ENCODE peak calls at places on chromosomes 5 and 9, in six cellular contexts. G, O, I, M, E and L are unnamed samples.

GRCh38 chr9:6584881-6585597 is 60.5 kb downstream of the GLDC start:
- DNase-seq in M (peak), G (no peak), O (peak), I (no peak), E (no peak), L (peak)

GRCh38 chr5:51960617-51961115 is 577.4 kb downstream of the ISL1 start:
- DNase-seq in O (no peak), I (no peak), E (no peak), M (peak), G (no peak), L (peak)

GRCh38 chr5:173671121-173671949 is 54.9 kb upstream of the BOD1 start:
- DNase-seq in G (no peak), O (peak), E (peak), M (no peak), I (no peak), L (no peak)

GRCh38 chr9:27888661-27889295 is 315.5 kb upstream of the C9orf72 start:
- DNase-seq in G (no peak), M (no peak), I (no peak), O (no peak), E (peak), L (peak)

GRCh38 chr9:135217836-135218235 is 130.4 kb downstream of the OLFM1 start:
- DNase-seq in G (no peak), I (no peak), E (peak), M (no peak), O (no peak), L (no peak)

GRCh38 chr5:153122416-153122815 is 368.1 kb upstream of the GRIA1 start:
- DNase-seq in O (no peak), M (no peak), I (no peak), E (no peak), G (no peak), L (no peak)

GRCh38 chr9:133597316-133597957 is 11.8 kb downstream of the FAM163B start:
- DNase-seq in E (no peak), M (no peak), G (no peak), I (no peak), O (no peak), L (peak)

GRCh38 chr9:90022474-90022873 is 417.7 kb downstream of the GADD45G start:
- DNase-seq in O (no peak), G (peak), I (no peak), M (no peak), E (no peak), L (peak)

GRCh38 chr5:62779010-62779422 is 200.4 kb downstream of the LRRC70 start:
- DNase-seq in G (no peak), I (peak), M (peak), E (no peak), O (peak), L (peak)

GRCh38 chr5:147361441-147362175 is 126.8 kb downstream of the STK32A start:
- DNase-seq in G (no peak), O (no peak), E (no peak), I (no peak), M (no peak), L (no peak)

GRCh38 chr5:55771175-55771655 is 33.4 kb downstream of the DDX4 start:
- DNase-seq in O (no peak), I (no peak), E (no peak), M (no peak), G (no peak), L (no peak)

GRCh38 chr9:136086213-136086881 is 8.7 kb downstream of the NACC2 start:
- DNase-seq in O (no peak), E (peak), M (no peak), I (no peak), G (no peak), L (no peak)

DNA sequence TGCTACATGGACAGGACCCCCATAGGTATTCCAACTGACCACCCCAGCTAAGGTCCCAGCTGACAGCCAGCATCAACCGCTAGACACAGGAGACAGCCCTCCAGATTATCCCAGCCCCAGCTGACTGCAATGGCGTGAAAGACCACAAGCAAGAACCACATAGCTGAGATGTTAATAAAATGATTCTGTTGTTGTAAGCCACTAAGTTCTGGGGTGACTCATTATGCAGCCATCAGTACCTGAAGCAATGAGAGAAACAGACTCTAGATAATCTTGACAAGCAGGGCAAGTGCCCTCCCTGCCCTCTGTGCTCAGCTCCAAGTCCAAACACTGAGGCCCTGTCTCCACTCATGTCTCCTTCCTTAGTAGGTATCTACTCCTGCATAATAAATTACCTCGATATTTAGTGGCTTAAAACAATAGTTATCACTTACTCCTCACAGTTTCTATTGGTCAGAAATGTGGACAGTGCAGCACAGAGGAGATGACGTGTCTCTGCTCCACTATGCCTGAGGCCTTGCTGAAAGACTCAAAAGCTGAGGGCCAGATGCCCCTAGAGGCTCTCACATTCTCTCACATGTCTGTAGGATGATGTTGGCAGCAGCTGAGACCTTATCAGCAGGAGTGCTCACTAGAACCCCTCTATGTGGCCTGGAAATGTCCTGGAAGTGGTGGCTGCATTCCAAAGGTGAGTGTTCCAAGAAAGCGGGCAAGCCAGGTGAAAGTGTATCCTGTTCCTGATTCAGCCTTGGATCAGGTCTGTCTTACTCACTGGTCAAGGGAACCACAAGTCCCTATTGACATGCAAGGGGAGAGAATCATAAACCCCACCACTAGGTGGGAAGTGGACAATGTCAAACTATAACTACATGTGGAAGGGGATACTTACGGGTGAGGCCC is 2.5 kb downstream of the MGAT1 start:
- DNase-seq in M (no peak), I (peak), G (peak), E (no peak), O (peak), L (peak)
- TF ChIP-seq CTCF in M (peak), I (peak), G (no peak), E (no peak), O (peak), L (peak)

GRCh38 chr9:121633736-121634135 is 17.7 kb upstream of the DAB2IP start:
- DNase-seq in E (no peak), G (no peak), O (no peak), I (no peak), M (no peak), L (no peak)

GRCh38 chr9:121633144-121633714 is 18.2 kb upstream of the DAB2IP start:
- DNase-seq in O (no peak), E (no peak), I (no peak), G (no peak), M (no peak), L (no peak)

GRCh38 chr9:121631115-121631514 is 20.3 kb upstream of the DAB2IP start:
- DNase-seq in I (no peak), E (no peak), G (no peak), O (no peak), M (no peak), L (no peak)

GRCh38 chr9:121634329-121634784 is 17.1 kb upstream of the DAB2IP start:
- DNase-seq in E (no peak), O (no peak), I (no peak), G (no peak), M (no peak), L (no peak)

DNA sequence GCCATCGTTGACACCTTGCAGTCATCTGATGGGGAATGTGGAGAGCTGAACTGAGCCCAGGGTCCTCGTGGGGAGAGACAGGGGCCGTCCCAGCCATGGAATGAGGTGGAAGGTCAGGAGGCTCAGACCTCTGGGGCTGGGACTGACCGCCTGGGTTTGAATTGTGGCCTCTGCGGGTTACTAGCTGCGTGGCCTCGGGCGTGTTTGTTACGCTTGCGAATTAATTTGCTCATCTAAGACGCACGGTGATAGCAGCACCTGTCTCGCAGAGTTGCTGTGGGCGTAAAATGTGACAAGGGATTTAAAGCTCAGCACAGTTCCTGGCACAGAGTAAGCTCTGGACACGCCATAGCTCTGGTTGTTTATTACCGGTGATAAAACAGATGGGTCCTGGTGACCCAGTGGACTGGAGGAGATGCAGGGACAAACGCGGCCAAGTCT is 19.4 kb upstream of the DAB2IP start:
- DNase-seq in O (no peak), G (no peak), E (no peak), M (no peak), I (no peak), L (no peak)
- TF ChIP-seq CTCF in O (no peak), G (no peak), E (no peak), M (no peak), I (no peak), L (no peak)

DNA sequence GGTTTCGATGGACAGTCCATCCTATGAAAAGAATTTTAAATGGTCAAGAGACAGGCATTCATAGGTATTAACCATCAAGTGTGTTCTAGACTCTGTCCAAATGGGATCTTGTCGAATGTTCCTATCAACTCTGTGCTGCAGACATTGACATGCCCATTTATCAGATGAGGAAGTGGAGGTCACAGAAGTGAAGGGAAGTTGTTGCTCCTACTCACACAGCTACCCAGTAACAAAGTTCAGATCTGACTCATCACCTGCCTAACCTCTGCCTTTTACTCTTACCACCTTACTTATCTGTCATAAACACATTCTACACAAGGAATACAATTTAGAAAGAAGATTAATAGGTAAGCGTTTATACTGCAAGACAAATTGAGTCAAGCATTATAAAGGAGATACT is 426.2 kb upstream of the BRINP1 start:
- DNase-seq in M (no peak), E (no peak), G (no peak), O (no peak), I (no peak), L (no peak)
- TF ChIP-seq CTCF in M (no peak), E (no peak), G (no peak), O (no peak), I (no peak), L (no peak)

GRCh38 chr5:179400020-179400419 is 54.8 kb upstream of the ADAMTS2 start:
- DNase-seq in E (no peak), O (no peak), M (no peak), G (no peak), I (no peak), L (no peak)
- TF ChIP-seq CTCF in E (no peak), O (no peak), M (no peak), G (no peak), I (no peak), L (no peak)

DNA sequence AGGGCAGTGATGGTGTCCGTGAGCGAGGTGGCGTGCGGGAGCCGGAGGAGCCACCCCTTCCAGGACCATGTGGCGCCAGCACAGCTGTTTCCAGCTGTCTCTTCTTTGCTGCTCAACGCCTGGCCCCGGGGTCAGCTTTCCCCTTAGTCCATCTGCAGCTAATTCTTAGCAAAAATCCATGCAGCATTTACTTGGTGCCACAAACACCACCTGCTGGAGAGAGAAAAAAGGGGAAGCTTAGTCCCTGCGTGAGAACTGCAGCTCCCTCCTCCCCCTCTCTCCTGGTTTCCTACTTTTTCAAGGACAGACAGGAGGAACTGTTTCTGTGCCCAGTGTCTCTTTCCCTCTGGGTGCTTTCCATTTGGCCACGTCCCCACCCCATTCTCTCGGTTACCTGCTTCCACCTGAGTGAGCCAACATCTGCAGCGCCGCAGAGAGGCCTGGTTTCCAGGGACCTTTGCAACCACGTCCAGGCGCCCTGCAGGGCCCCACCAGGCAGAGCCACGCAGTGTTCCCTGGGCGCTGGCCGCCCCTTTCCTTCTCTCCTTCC is 3.4 kb downstream of the SLC6A19 start:
- DNase-seq in G (no peak), O (peak), E (no peak), I (no peak), M (no peak), L (no peak)
- TF ChIP-seq CTCF in G (peak), O (peak), E (peak), I (peak), M (no peak), L (no peak)

GRCh38 chr5:138287252-138287651 is 12.8 kb upstream of the GFRA3 start:
- DNase-seq in E (no peak), O (no peak), G (no peak), M (no peak), I (no peak), L (no peak)
- TF ChIP-seq CTCF in E (no peak), O (no peak), G (no peak), M (no peak), I (no peak), L (no peak)

DNA sequence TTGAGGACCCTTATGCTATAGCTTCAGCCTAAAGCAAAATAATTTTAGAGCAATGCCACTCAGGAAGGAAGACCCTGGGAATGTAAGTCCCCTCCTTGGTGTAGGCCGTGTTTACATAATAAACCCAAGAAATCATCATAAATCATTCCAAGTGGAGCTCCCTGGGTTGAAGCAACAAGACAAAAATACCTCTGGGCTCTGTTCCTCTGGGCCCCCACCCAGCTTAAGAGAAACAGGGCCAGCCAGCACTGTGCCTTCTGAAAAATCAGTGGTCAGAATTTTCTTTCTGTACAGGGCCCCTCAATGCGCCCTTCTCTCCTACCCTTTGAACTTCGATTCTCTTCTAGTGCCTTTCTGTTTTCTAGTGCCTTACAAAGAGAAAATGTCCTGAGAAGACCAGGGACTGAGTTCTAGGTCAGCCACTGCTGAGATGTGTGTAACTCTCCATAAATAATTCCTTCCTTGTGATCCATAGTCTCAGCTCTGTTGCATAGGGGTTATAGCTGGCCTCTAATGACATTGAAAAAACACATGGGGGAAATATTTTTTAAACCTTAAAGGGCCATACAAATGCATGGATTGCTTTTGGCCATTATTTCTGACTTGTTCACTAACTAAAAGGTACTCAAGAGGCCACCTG is 101.0 kb downstream of the ADRB2 start:
- DNase-seq in O (no peak), I (no peak), M (no peak), E (no peak), G (no peak), L (no peak)
- TF ChIP-seq CTCF in O (no peak), I (no peak), M (no peak), E (no peak), G (no peak), L (no peak)